ENCODE peak calls at places on chromosomes 4 and X, in four cellular contexts. One of them, this sample, is unnamed.

GRCh38 chr4:112516401-112517066 is 554 bp upstream of the NEUROG2 start:
- DNase-seq in adrenal gland: no peak
- DNase-seq in GDM1: no peak
- DNase-seq in ELF-1: peak
- DNase-seq in this sample: no peak

GRCh38 chrX:24245201-24245600 is 68.7 kb downstream of the SUPT20HL2 start:
- DNase-seq in adrenal gland: no peak
- DNase-seq in ELF-1: peak
- DNase-seq in GDM1: no peak
- DNase-seq in this sample: no peak

GRCh38 chrX:20913760-20914159 is 460.5 kb upstream of the CNKSR2 start:
- DNase-seq in ELF-1: peak
- DNase-seq in GDM1: no peak
- DNase-seq in adrenal gland: no peak
- DNase-seq in this sample: no peak

GRCh38 chr4:39045791-39046221 is 13.6 kb upstream of the TMEM156 start:
- DNase-seq in GDM1: no peak
- DNase-seq in adrenal gland: peak
- DNase-seq in ELF-1: peak
- DNase-seq in this sample: no peak

GRCh38 chrX:63250253-63250868 is 100.8 kb downstream of the SPIN4 start:
- DNase-seq in adrenal gland: peak
- DNase-seq in GDM1: no peak
- DNase-seq in ELF-1: peak
- DNase-seq in this sample: no peak

GRCh38 chr4:139629761-139630160 is 35.9 kb upstream of the MGST2 start:
- DNase-seq in GDM1: no peak
- DNase-seq in adrenal gland: no peak
- DNase-seq in ELF-1: no peak
- DNase-seq in this sample: no peak

GRCh38 chr4:56907009-56907408 is 691 bp upstream of the REST start:
- DNase-seq in GDM1: no peak
- DNase-seq in ELF-1: no peak
- DNase-seq in adrenal gland: no peak
- DNase-seq in this sample: no peak

GRCh38 chrX:25442501-25442900 is 426.7 kb upstream of the ARX start:
- DNase-seq in adrenal gland: no peak
- DNase-seq in ELF-1: no peak
- DNase-seq in GDM1: no peak
- DNase-seq in this sample: no peak

GRCh38 chrX:23228950-23229448 is 105.7 kb upstream of the PTCHD1 start:
- DNase-seq in adrenal gland: no peak
- DNase-seq in GDM1: no peak
- DNase-seq in ELF-1: peak
- DNase-seq in this sample: no peak

GRCh38 chr4:141416219-141416618 is 195.5 kb downstream of the ZNF330 start:
- DNase-seq in GDM1: no peak
- DNase-seq in adrenal gland: no peak
- DNase-seq in ELF-1: no peak
- DNase-seq in this sample: no peak

GRCh38 chr4:49032440-49033161 is 46.5 kb downstream of the CWH43 start:
- DNase-seq in adrenal gland: peak
- DNase-seq in GDM1: peak
- DNase-seq in ELF-1: peak
- DNase-seq in this sample: no peak

GRCh38 chr4:141541851-141542250 is 94.5 kb upstream of the IL15 start:
- DNase-seq in GDM1: no peak
- DNase-seq in adrenal gland: no peak
- DNase-seq in ELF-1: no peak
- DNase-seq in this sample: no peak

GRCh38 chr4:184041156-184041555 is 136.0 kb downstream of the STOX2 start:
- DNase-seq in GDM1: no peak
- DNase-seq in ELF-1: no peak
- DNase-seq in adrenal gland: no peak
- DNase-seq in this sample: no peak

GRCh38 chr4:129738175-129738574 is 642.2 kb downstream of the C4orf33 start:
- DNase-seq in GDM1: no peak
- DNase-seq in adrenal gland: no peak
- DNase-seq in ELF-1: no peak
- DNase-seq in this sample: no peak

GRCh38 chr4:48093949-48094550 is 40.0 kb downstream of the TXK start:
- DNase-seq in GDM1: no peak
- DNase-seq in ELF-1: peak
- DNase-seq in adrenal gland: peak
- DNase-seq in this sample: no peak

GRCh38 chr4:158894826-158895225 is 126.0 kb downstream of the FNIP2 start:
- DNase-seq in adrenal gland: no peak
- DNase-seq in ELF-1: no peak
- DNase-seq in GDM1: no peak
- DNase-seq in this sample: no peak

GRCh38 chrX:40952855-40953254 is 132.4 kb upstream of the USP9X start:
- DNase-seq in ELF-1: no peak
- DNase-seq in adrenal gland: no peak
- DNase-seq in GDM1: peak
- DNase-seq in this sample: no peak

GRCh38 chrX:4225086-4225485 is 511.6 kb upstream of the PRKX start:
- DNase-seq in ELF-1: no peak
- DNase-seq in GDM1: no peak
- DNase-seq in adrenal gland: no peak
- DNase-seq in this sample: no peak

GRCh38 chr4:124321370-124321769 is 391.2 kb downstream of the ANKRD50 start:
- DNase-seq in adrenal gland: no peak
- DNase-seq in GDM1: no peak
- DNase-seq in ELF-1: no peak
- DNase-seq in this sample: no peak

GRCh38 chrX:134572816-134573682 is 85.2 kb downstream of the PLAC1 start:
- DNase-seq in GDM1: no peak
- DNase-seq in adrenal gland: no peak
- DNase-seq in ELF-1: no peak
- DNase-seq in this sample: no peak

GRCh38 chr4:145041378-145041777 is 56.6 kb downstream of the ANAPC10 start:
- DNase-seq in adrenal gland: peak
- DNase-seq in GDM1: no peak
- DNase-seq in ELF-1: no peak
- DNase-seq in this sample: no peak

GRCh38 chr4:22348410-22348809 is 167.5 kb downstream of the ADGRA3 start:
- DNase-seq in ELF-1: no peak
- DNase-seq in GDM1: no peak
- DNase-seq in adrenal gland: no peak
- DNase-seq in this sample: no peak

GRCh38 chr4:27407616-27408015 is 547.0 kb downstream of the STIM2 start:
- DNase-seq in ELF-1: no peak
- DNase-seq in GDM1: no peak
- DNase-seq in adrenal gland: no peak
- DNase-seq in this sample: no peak

This sample was measured in Peyer's patch.